ENCODE peak calls at places on chromosomes 7 and 10, in seven cellular contexts. One of them, this sample, is unnamed.

GRCh38 chr7:120184866-120185265 is 88.1 kb upstream of the KCND2 start:
- DNase-seq in Calu3: no peak
- DNase-seq in cardiac septum: no peak
- DNase-seq in cardiac fibroblast: peak
- DNase-seq in activated T-helper 1 cell treated with anti-CD3 and anti-CD28 coated beads, Interleukin-12 subunit alpha, Interleukin-12 subunit beta, Interleukin-2, Interleukin-4 antibody, amounts not matched to agents 30 ng/mL and 10 ng/mL and 1 ng/mL, durations not matched to agents 14 hours and 24 hours and 36 hours: no peak
- DNase-seq in NCI-H1694 treated with DMSO at 0.1 percent for 48 hours: no peak
- DNase-seq in substantia nigra: no peak
- DNase-seq in this sample: no peak

GRCh38 chr7:144834516-144835165 is 1.2 kb downstream of the TPK1 start:
- DNase-seq in Calu3: peak
- DNase-seq in substantia nigra: no peak
- DNase-seq in cardiac septum: no peak
- DNase-seq in NCI-H1694 treated with DMSO at 0.1 percent for 48 hours: peak
- DNase-seq in activated T-helper 1 cell treated with anti-CD3 and anti-CD28 coated beads, Interleukin-12 subunit alpha, Interleukin-12 subunit beta, Interleukin-2, Interleukin-4 antibody, amounts not matched to agents 30 ng/mL and 10 ng/mL and 1 ng/mL, durations not matched to agents 14 hours and 24 hours and 36 hours: peak
- DNase-seq in cardiac fibroblast: peak
- DNase-seq in this sample: peak

GRCh38 chr10:24156686-24157085 is 52.3 kb upstream of the KIAA1217 start:
- DNase-seq in activated T-helper 1 cell treated with anti-CD3 and anti-CD28 coated beads, Interleukin-12 subunit alpha, Interleukin-12 subunit beta, Interleukin-2, Interleukin-4 antibody, amounts not matched to agents 30 ng/mL and 10 ng/mL and 1 ng/mL, durations not matched to agents 14 hours and 24 hours and 36 hours: no peak
- DNase-seq in cardiac septum: no peak
- DNase-seq in NCI-H1694 treated with DMSO at 0.1 percent for 48 hours: no peak
- DNase-seq in Calu3: no peak
- DNase-seq in cardiac fibroblast: peak
- DNase-seq in substantia nigra: no peak
- DNase-seq in this sample: no peak

GRCh38 chr10:99742701-99743100 is 10.7 kb downstream of the CUTC start:
- DNase-seq in substantia nigra: no peak
- DNase-seq in cardiac septum: no peak
- DNase-seq in NCI-H1694 treated with DMSO at 0.1 percent for 48 hours: no peak
- DNase-seq in Calu3: no peak
- DNase-seq in activated T-helper 1 cell treated with anti-CD3 and anti-CD28 coated beads, Interleukin-12 subunit alpha, Interleukin-12 subunit beta, Interleukin-2, Interleukin-4 antibody, amounts not matched to agents 30 ng/mL and 10 ng/mL and 1 ng/mL, durations not matched to agents 14 hours and 24 hours and 36 hours: no peak
- DNase-seq in cardiac fibroblast: peak
- DNase-seq in this sample: no peak

GRCh38 chr7:129391546-129392211 is 42.6 kb upstream of the STRIP2 start:
- DNase-seq in Calu3: no peak
- DNase-seq in activated T-helper 1 cell treated with anti-CD3 and anti-CD28 coated beads, Interleukin-12 subunit alpha, Interleukin-12 subunit beta, Interleukin-2, Interleukin-4 antibody, amounts not matched to agents 30 ng/mL and 10 ng/mL and 1 ng/mL, durations not matched to agents 14 hours and 24 hours and 36 hours: no peak
- DNase-seq in cardiac septum: no peak
- DNase-seq in cardiac fibroblast: no peak
- DNase-seq in substantia nigra: no peak
- DNase-seq in NCI-H1694 treated with DMSO at 0.1 percent for 48 hours: no peak
- DNase-seq in this sample: no peak

GRCh38 chr10:30727524-30727923 is 98.0 kb upstream of the LYZL2 start:
- DNase-seq in substantia nigra: no peak
- DNase-seq in NCI-H1694 treated with DMSO at 0.1 percent for 48 hours: no peak
- DNase-seq in activated T-helper 1 cell treated with anti-CD3 and anti-CD28 coated beads, Interleukin-12 subunit alpha, Interleukin-12 subunit beta, Interleukin-2, Interleukin-4 antibody, amounts not matched to agents 30 ng/mL and 10 ng/mL and 1 ng/mL, durations not matched to agents 14 hours and 24 hours and 36 hours: no peak
- DNase-seq in cardiac septum: no peak
- DNase-seq in cardiac fibroblast: no peak
- DNase-seq in Calu3: no peak
- DNase-seq in this sample: no peak

GRCh38 chr7:114413741-114414140 is 874 bp upstream of the FOXP2 start:
- DNase-seq in cardiac septum: no peak
- DNase-seq in substantia nigra: no peak
- DNase-seq in activated T-helper 1 cell treated with anti-CD3 and anti-CD28 coated beads, Interleukin-12 subunit alpha, Interleukin-12 subunit beta, Interleukin-2, Interleukin-4 antibody, amounts not matched to agents 30 ng/mL and 10 ng/mL and 1 ng/mL, durations not matched to agents 14 hours and 24 hours and 36 hours: no peak
- DNase-seq in NCI-H1694 treated with DMSO at 0.1 percent for 48 hours: peak
- DNase-seq in cardiac fibroblast: no peak
- DNase-seq in Calu3: no peak
- DNase-seq in this sample: no peak

GRCh38 chr7:137983308-137984008 is 18.4 kb downstream of the CREB3L2 start:
- DNase-seq in activated T-helper 1 cell treated with anti-CD3 and anti-CD28 coated beads, Interleukin-12 subunit alpha, Interleukin-12 subunit beta, Interleukin-2, Interleukin-4 antibody, amounts not matched to agents 30 ng/mL and 10 ng/mL and 1 ng/mL, durations not matched to agents 14 hours and 24 hours and 36 hours: no peak
- DNase-seq in Calu3: no peak
- DNase-seq in cardiac septum: no peak
- DNase-seq in NCI-H1694 treated with DMSO at 0.1 percent for 48 hours: no peak
- DNase-seq in cardiac fibroblast: no peak
- DNase-seq in substantia nigra: peak
- DNase-seq in this sample: no peak

GRCh38 chr10:79223346-79224048 is 123.8 kb upstream of the PPIF start:
- DNase-seq in Calu3: no peak
- DNase-seq in cardiac septum: peak
- DNase-seq in activated T-helper 1 cell treated with anti-CD3 and anti-CD28 coated beads, Interleukin-12 subunit alpha, Interleukin-12 subunit beta, Interleukin-2, Interleukin-4 antibody, amounts not matched to agents 30 ng/mL and 10 ng/mL and 1 ng/mL, durations not matched to agents 14 hours and 24 hours and 36 hours: no peak
- DNase-seq in NCI-H1694 treated with DMSO at 0.1 percent for 48 hours: no peak
- DNase-seq in cardiac fibroblast: peak
- DNase-seq in substantia nigra: no peak
- DNase-seq in this sample: peak

GRCh38 chr10:95178266-95178665 is 15.8 kb upstream of the ACSM6 start:
- DNase-seq in cardiac fibroblast: no peak
- DNase-seq in NCI-H1694 treated with DMSO at 0.1 percent for 48 hours: no peak
- DNase-seq in activated T-helper 1 cell treated with anti-CD3 and anti-CD28 coated beads, Interleukin-12 subunit alpha, Interleukin-12 subunit beta, Interleukin-2, Interleukin-4 antibody, amounts not matched to agents 30 ng/mL and 10 ng/mL and 1 ng/mL, durations not matched to agents 14 hours and 24 hours and 36 hours: no peak
- DNase-seq in Calu3: no peak
- DNase-seq in substantia nigra: no peak
- DNase-seq in cardiac septum: no peak
- DNase-seq in this sample: no peak

GRCh38 chr10:110423650-110424049 is 74.1 kb upstream of the DUSP5 start:
- DNase-seq in cardiac septum: no peak
- DNase-seq in cardiac fibroblast: no peak
- DNase-seq in NCI-H1694 treated with DMSO at 0.1 percent for 48 hours: no peak
- DNase-seq in substantia nigra: no peak
- DNase-seq in Calu3: no peak
- DNase-seq in activated T-helper 1 cell treated with anti-CD3 and anti-CD28 coated beads, Interleukin-12 subunit alpha, Interleukin-12 subunit beta, Interleukin-2, Interleukin-4 antibody, amounts not matched to agents 30 ng/mL and 10 ng/mL and 1 ng/mL, durations not matched to agents 14 hours and 24 hours and 36 hours: no peak
- DNase-seq in this sample: no peak

GRCh38 chr7:115585015-115585655 is 445.4 kb downstream of the TFEC start:
- DNase-seq in cardiac fibroblast: no peak
- DNase-seq in cardiac septum: no peak
- DNase-seq in substantia nigra: no peak
- DNase-seq in NCI-H1694 treated with DMSO at 0.1 percent for 48 hours: no peak
- DNase-seq in Calu3: no peak
- DNase-seq in activated T-helper 1 cell treated with anti-CD3 and anti-CD28 coated beads, Interleukin-12 subunit alpha, Interleukin-12 subunit beta, Interleukin-2, Interleukin-4 antibody, amounts not matched to agents 30 ng/mL and 10 ng/mL and 1 ng/mL, durations not matched to agents 14 hours and 24 hours and 36 hours: no peak
- DNase-seq in this sample: no peak

GRCh38 chr10:58299580-58299979 is 30.6 kb downstream of the CISD1 start:
- DNase-seq in cardiac fibroblast: peak
- DNase-seq in activated T-helper 1 cell treated with anti-CD3 and anti-CD28 coated beads, Interleukin-12 subunit alpha, Interleukin-12 subunit beta, Interleukin-2, Interleukin-4 antibody, amounts not matched to agents 30 ng/mL and 10 ng/mL and 1 ng/mL, durations not matched to agents 14 hours and 24 hours and 36 hours: peak
- DNase-seq in cardiac septum: peak
- DNase-seq in Calu3: peak
- DNase-seq in substantia nigra: peak
- DNase-seq in NCI-H1694 treated with DMSO at 0.1 percent for 48 hours: peak
- DNase-seq in this sample: no peak

GRCh38 chr7:423312-424260 is 96.1 kb downstream of the PDGFA start:
- DNase-seq in cardiac septum: no peak
- DNase-seq in activated T-helper 1 cell treated with anti-CD3 and anti-CD28 coated beads, Interleukin-12 subunit alpha, Interleukin-12 subunit beta, Interleukin-2, Interleukin-4 antibody, amounts not matched to agents 30 ng/mL and 10 ng/mL and 1 ng/mL, durations not matched to agents 14 hours and 24 hours and 36 hours: no peak
- DNase-seq in substantia nigra: no peak
- DNase-seq in NCI-H1694 treated with DMSO at 0.1 percent for 48 hours: no peak
- DNase-seq in cardiac fibroblast: no peak
- DNase-seq in Calu3: no peak
- DNase-seq in this sample: no peak

GRCh38 chr10:124062390-124062789 is 31.0 kb downstream of the CHST15 start:
- DNase-seq in Calu3: no peak
- DNase-seq in substantia nigra: no peak
- DNase-seq in cardiac septum: no peak
- DNase-seq in NCI-H1694 treated with DMSO at 0.1 percent for 48 hours: no peak
- DNase-seq in activated T-helper 1 cell treated with anti-CD3 and anti-CD28 coated beads, Interleukin-12 subunit alpha, Interleukin-12 subunit beta, Interleukin-2, Interleukin-4 antibody, amounts not matched to agents 30 ng/mL and 10 ng/mL and 1 ng/mL, durations not matched to agents 14 hours and 24 hours and 36 hours: no peak
- DNase-seq in cardiac fibroblast: no peak
- DNase-seq in this sample: no peak